ENCODE peak calls at places on chromosomes 3 and 15, in seven cellular contexts. One of them, this sample, is unnamed.

GRCh38 chr3:142279965-142280590 is 54.7 kb upstream of the GK5 start:
- DNase-seq in heart left ventricle: peak
- DNase-seq in retinal pigment epithelial cell: no peak
- DNase-seq in CD8-positive, alpha-beta T cell: peak
- DNase-seq in H9: peak
- DNase-seq in WTC11: peak
- DNase-seq in kidney epithelial cell: peak
- DNase-seq in this sample: peak

GRCh38 chr3:58005662-58006061 is 2.6 kb upstream of the FLNB start:
- DNase-seq in heart left ventricle: no peak
- DNase-seq in retinal pigment epithelial cell: no peak
- DNase-seq in CD8-positive, alpha-beta T cell: no peak
- DNase-seq in H9: no peak
- DNase-seq in WTC11: no peak
- DNase-seq in kidney epithelial cell: peak
- DNase-seq in this sample: no peak

GRCh38 chr15:66400351-66400774 is 13.7 kb downstream of the MAP2K1 start:
- DNase-seq in heart left ventricle: no peak
- DNase-seq in retinal pigment epithelial cell: no peak
- DNase-seq in CD8-positive, alpha-beta T cell: no peak
- DNase-seq in H9: no peak
- DNase-seq in WTC11: no peak
- DNase-seq in kidney epithelial cell: no peak
- DNase-seq in this sample: no peak

GRCh38 chr3:40800343-40800742 is 275.6 kb downstream of the ZNF621 start:
- DNase-seq in heart left ventricle: no peak
- DNase-seq in retinal pigment epithelial cell: peak
- DNase-seq in CD8-positive, alpha-beta T cell: no peak
- DNase-seq in H9: no peak
- DNase-seq in WTC11: no peak
- DNase-seq in kidney epithelial cell: peak
- DNase-seq in this sample: no peak

GRCh38 chr15:83372434-83372873 is 74.7 kb upstream of the SH3GL3 start:
- DNase-seq in heart left ventricle: no peak
- DNase-seq in retinal pigment epithelial cell: peak
- DNase-seq in CD8-positive, alpha-beta T cell: no peak
- DNase-seq in H9: no peak
- DNase-seq in WTC11: peak
- DNase-seq in kidney epithelial cell: peak
- DNase-seq in this sample: no peak

GRCh38 chr3:10816019-10816862 is at the start of gene SLC6A11:
- DNase-seq in heart left ventricle: no peak
- DNase-seq in retinal pigment epithelial cell: no peak
- DNase-seq in CD8-positive, alpha-beta T cell: no peak
- DNase-seq in H9: peak
- DNase-seq in WTC11: peak
- DNase-seq in kidney epithelial cell: no peak
- DNase-seq in this sample: no peak

GRCh38 chr3:69484507-69485393 is 98.9 kb upstream of the FRMD4B start:
- DNase-seq in heart left ventricle: peak
- DNase-seq in retinal pigment epithelial cell: no peak
- DNase-seq in CD8-positive, alpha-beta T cell: no peak
- DNase-seq in H9: no peak
- DNase-seq in WTC11: no peak
- DNase-seq in kidney epithelial cell: no peak
- DNase-seq in this sample: no peak

GRCh38 chr3:191051037-191051436 is 148.0 kb upstream of the OSTN start:
- DNase-seq in heart left ventricle: no peak
- DNase-seq in retinal pigment epithelial cell: no peak
- DNase-seq in CD8-positive, alpha-beta T cell: no peak
- DNase-seq in H9: no peak
- DNase-seq in WTC11: no peak
- DNase-seq in kidney epithelial cell: no peak
- DNase-seq in this sample: no peak

GRCh38 chr3:13023251-13024055 is 49.8 kb downstream of the IQSEC1 start:
- DNase-seq in heart left ventricle: no peak
- DNase-seq in retinal pigment epithelial cell: no peak
- DNase-seq in CD8-positive, alpha-beta T cell: no peak
- DNase-seq in H9: no peak
- DNase-seq in WTC11: no peak
- DNase-seq in kidney epithelial cell: no peak
- DNase-seq in this sample: no peak

DNA sequence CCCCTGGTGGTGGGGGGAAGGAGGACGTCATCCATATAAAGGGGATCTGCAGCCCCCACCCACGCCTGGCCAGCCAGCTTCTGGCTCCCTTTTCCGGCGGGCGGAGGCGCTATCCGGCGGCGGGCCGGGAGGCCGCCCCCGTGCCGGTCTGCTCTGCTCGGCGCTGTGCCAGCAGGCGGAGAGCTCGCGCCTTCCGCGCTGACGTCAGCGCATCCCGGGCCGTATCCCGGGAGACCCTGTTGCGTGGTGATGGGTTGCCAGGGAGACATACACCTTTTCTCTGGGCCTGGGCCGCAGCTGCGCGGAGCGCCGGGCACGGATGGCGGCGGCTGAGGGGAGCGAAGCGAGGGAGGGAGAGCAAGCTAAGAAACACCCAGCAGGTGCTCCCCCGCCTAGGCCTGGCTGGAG is 1.1 kb downstream of the FAM131A start:
- DNase-seq in heart left ventricle: peak
- DNase-seq in retinal pigment epithelial cell: peak
- DNase-seq in CD8-positive, alpha-beta T cell: no peak
- DNase-seq in H9: peak
- DNase-seq in WTC11: peak
- DNase-seq in kidney epithelial cell: no peak
- DNase-seq in this sample: no peak
- TF ChIP-seq CTCF in heart left ventricle: peak
- TF ChIP-seq CTCF in retinal pigment epithelial cell: peak
- TF ChIP-seq CTCF in CD8-positive, alpha-beta T cell: no peak
- TF ChIP-seq CTCF in H9: peak
- TF ChIP-seq CTCF in WTC11: no peak
- TF ChIP-seq CTCF in kidney epithelial cell: no peak
- TF ChIP-seq CTCF in this sample: no peak

GRCh38 chr3:156533205-156533604 is 21.7 kb downstream of the SSR3 start:
- DNase-seq in heart left ventricle: no peak
- DNase-seq in retinal pigment epithelial cell: no peak
- DNase-seq in CD8-positive, alpha-beta T cell: no peak
- DNase-seq in H9: no peak
- DNase-seq in WTC11: no peak
- DNase-seq in kidney epithelial cell: no peak
- DNase-seq in this sample: no peak

GRCh38 chr3:156536524-156537316 is 18.2 kb downstream of the SSR3 start:
- DNase-seq in heart left ventricle: no peak
- DNase-seq in retinal pigment epithelial cell: no peak
- DNase-seq in CD8-positive, alpha-beta T cell: no peak
- DNase-seq in H9: no peak
- DNase-seq in WTC11: no peak
- DNase-seq in kidney epithelial cell: no peak
- DNase-seq in this sample: no peak

GRCh38 chr3:156532730-156533129 is 22.2 kb downstream of the SSR3 start:
- DNase-seq in heart left ventricle: no peak
- DNase-seq in retinal pigment epithelial cell: no peak
- DNase-seq in CD8-positive, alpha-beta T cell: no peak
- DNase-seq in H9: no peak
- DNase-seq in WTC11: no peak
- DNase-seq in kidney epithelial cell: no peak
- DNase-seq in this sample: no peak

GRCh38 chr3:156535798-156536197 is 19.1 kb downstream of the SSR3 start:
- DNase-seq in heart left ventricle: no peak
- DNase-seq in retinal pigment epithelial cell: no peak
- DNase-seq in CD8-positive, alpha-beta T cell: no peak
- DNase-seq in H9: no peak
- DNase-seq in WTC11: no peak
- DNase-seq in kidney epithelial cell: no peak
- DNase-seq in this sample: no peak

DNA sequence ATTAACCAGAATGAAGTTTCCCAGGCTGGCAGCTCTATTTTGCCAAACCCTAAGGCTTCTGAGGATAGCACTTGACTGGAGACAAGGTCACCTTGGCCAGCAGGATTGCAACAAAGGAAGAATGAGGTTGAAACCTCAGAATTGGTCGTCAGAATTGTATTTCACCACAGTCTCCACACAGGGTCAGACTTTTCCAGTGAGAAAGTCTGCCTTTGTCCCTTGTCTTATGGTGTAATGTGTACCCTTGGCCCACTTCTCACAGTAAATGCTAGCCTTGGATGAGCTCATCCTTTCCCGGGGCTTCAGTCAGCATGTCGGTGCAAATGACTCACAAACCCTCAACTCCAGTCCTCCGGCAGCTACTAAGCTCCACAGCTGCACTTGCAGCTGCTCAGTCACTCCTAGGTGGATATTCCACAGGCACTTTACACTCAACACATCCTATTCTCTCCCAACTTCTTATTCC is 19.7 kb downstream of the SSR3 start:
- DNase-seq in heart left ventricle: peak
- DNase-seq in retinal pigment epithelial cell: peak
- DNase-seq in CD8-positive, alpha-beta T cell: no peak
- DNase-seq in H9: no peak
- DNase-seq in WTC11: no peak
- DNase-seq in kidney epithelial cell: peak
- DNase-seq in this sample: no peak
- TF ChIP-seq CTCF in heart left ventricle: peak
- TF ChIP-seq CTCF in retinal pigment epithelial cell: peak
- TF ChIP-seq CTCF in CD8-positive, alpha-beta T cell: no peak
- TF ChIP-seq CTCF in H9: peak
- TF ChIP-seq CTCF in WTC11: no peak
- TF ChIP-seq CTCF in kidney epithelial cell: peak
- TF ChIP-seq CTCF in this sample: no peak

GRCh38 chr3:16399473-16399872 is 114.0 kb downstream of the RFTN1 start:
- DNase-seq in heart left ventricle: peak
- DNase-seq in retinal pigment epithelial cell: no peak
- DNase-seq in CD8-positive, alpha-beta T cell: no peak
- DNase-seq in H9: peak
- DNase-seq in WTC11: no peak
- DNase-seq in kidney epithelial cell: peak
- DNase-seq in this sample: no peak
- TF ChIP-seq CTCF in heart left ventricle: peak
- TF ChIP-seq CTCF in retinal pigment epithelial cell: no peak
- TF ChIP-seq CTCF in CD8-positive, alpha-beta T cell: no peak
- TF ChIP-seq CTCF in H9: no peak
- TF ChIP-seq CTCF in WTC11: no peak
- TF ChIP-seq CTCF in kidney epithelial cell: peak
- TF ChIP-seq CTCF in this sample: no peak

DNA sequence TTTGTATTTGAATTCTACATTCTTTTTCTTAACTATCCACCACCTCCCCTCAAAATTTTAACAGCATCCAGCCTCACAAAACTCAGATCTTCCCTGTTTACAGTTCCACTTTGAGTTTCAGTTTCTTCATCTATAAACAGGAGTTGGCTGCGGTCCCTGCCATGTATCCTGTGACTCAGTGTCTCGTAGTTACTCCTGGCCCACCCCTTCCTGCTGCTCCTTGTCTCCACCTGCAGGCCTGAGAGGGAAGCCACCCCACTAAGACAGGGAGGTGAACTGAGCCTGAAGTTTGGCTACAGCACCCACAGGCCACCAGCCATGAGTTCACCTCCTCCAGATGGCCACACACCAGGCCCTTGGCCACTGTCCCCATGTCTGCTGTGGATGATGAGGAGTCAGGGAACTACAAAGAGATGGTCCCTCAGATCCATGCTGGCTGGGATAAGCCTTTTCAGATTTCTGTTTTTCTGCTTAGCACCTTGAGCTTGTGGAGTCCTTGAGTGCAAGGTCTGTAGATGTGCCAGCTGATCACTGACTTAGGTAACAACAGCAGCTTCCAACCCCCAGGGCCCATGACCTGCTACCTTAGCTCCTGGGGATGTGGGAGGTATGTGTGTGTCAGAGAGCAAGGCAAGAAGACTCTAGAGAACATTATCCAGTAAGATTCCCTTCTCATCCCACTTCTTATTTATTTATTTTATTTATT is 37.5 kb downstream of the CD86 start:
- DNase-seq in heart left ventricle: no peak
- DNase-seq in retinal pigment epithelial cell: no peak
- DNase-seq in CD8-positive, alpha-beta T cell: no peak
- DNase-seq in H9: peak
- DNase-seq in WTC11: peak
- DNase-seq in kidney epithelial cell: no peak
- DNase-seq in this sample: no peak
- TF ChIP-seq CTCF in heart left ventricle: no peak
- TF ChIP-seq CTCF in retinal pigment epithelial cell: peak
- TF ChIP-seq CTCF in CD8-positive, alpha-beta T cell: no peak
- TF ChIP-seq CTCF in H9: peak
- TF ChIP-seq CTCF in WTC11: peak
- TF ChIP-seq CTCF in kidney epithelial cell: peak
- TF ChIP-seq CTCF in this sample: peak

GRCh38 chr3:116517308-116517707 is 72.0 kb upstream of the LSAMP start:
- DNase-seq in heart left ventricle: no peak
- DNase-seq in retinal pigment epithelial cell: no peak
- DNase-seq in CD8-positive, alpha-beta T cell: no peak
- DNase-seq in H9: no peak
- DNase-seq in WTC11: no peak
- DNase-seq in kidney epithelial cell: no peak
- DNase-seq in this sample: no peak
- TF ChIP-seq CTCF in heart left ventricle: no peak
- TF ChIP-seq CTCF in retinal pigment epithelial cell: peak
- TF ChIP-seq CTCF in CD8-positive, alpha-beta T cell: no peak
- TF ChIP-seq CTCF in H9: peak
- TF ChIP-seq CTCF in WTC11: no peak
- TF ChIP-seq CTCF in kidney epithelial cell: peak
- TF ChIP-seq CTCF in this sample: peak

GRCh38 chr15:94266789-94267188 is 35.4 kb downstream of the MCTP2 start:
- DNase-seq in heart left ventricle: no peak
- DNase-seq in retinal pigment epithelial cell: no peak
- DNase-seq in CD8-positive, alpha-beta T cell: no peak
- DNase-seq in H9: no peak
- DNase-seq in WTC11: no peak
- DNase-seq in kidney epithelial cell: no peak
- DNase-seq in this sample: no peak
- TF ChIP-seq CTCF in heart left ventricle: no peak
- TF ChIP-seq CTCF in retinal pigment epithelial cell: no peak
- TF ChIP-seq CTCF in CD8-positive, alpha-beta T cell: no peak
- TF ChIP-seq CTCF in H9: no peak
- TF ChIP-seq CTCF in WTC11: no peak
- TF ChIP-seq CTCF in kidney epithelial cell: no peak
- TF ChIP-seq CTCF in this sample: no peak